ENCODE peak calls at places on chromosomes 4 and X, in seven cellular contexts. U, E, H, C, L, R and P are unnamed samples.

GRCh38 chr4:147843162-147843561 is 111.3 kb downstream of the ARHGAP10 start:
- DNase-seq in U (no peak), E (no peak), H (no peak), C (no peak), L (no peak), R (no peak), P (no peak)

GRCh38 chrX:56785442-56785841 is 56.4 kb downstream of the NBDY start:
- DNase-seq in U (no peak), E (no peak), H (no peak), C (no peak), L (no peak), R (no peak), P (no peak)

GRCh38 chrX:88425739-88426138 is 321.3 kb upstream of the CPXCR1 start:
- DNase-seq in U (no peak), E (no peak), H (no peak), C (no peak), L (no peak), R (no peak), P (no peak)

GRCh38 chr4:40870076-40870624 is 120.4 kb downstream of the NSUN7 start:
- DNase-seq in U (no peak), E (no peak), H (no peak), C (no peak), L (no peak), R (no peak), P (no peak)

GRCh38 chr4:41144812-41145211 is 69.5 kb downstream of the APBB2 start:
- DNase-seq in U (no peak), E (no peak), H (no peak), C (no peak), L (no peak), R (no peak), P (no peak)

GRCh38 chr4:1403591-1404572 is 2.4 kb downstream of the NKX1-1 start:
- DNase-seq in U (peak), E (no peak), H (peak), C (no peak), L (no peak), R (no peak), P (no peak)

GRCh38 chr4:147933316-147933715 is 201.4 kb downstream of the ARHGAP10 start:
- DNase-seq in U (no peak), E (no peak), H (no peak), C (no peak), L (no peak), R (no peak), P (no peak)

GRCh38 chr4:78762529-78762928 is 13.6 kb upstream of the BMP2K start:
- DNase-seq in U (no peak), E (no peak), H (no peak), C (no peak), L (no peak), R (no peak), P (no peak)

GRCh38 chrX:135346975-135347374 is 37.7 kb downstream of the ETDC start:
- DNase-seq in U (no peak), E (no peak), H (no peak), C (no peak), L (no peak), R (no peak), P (no peak)

GRCh38 chrX:4110964-4111363 is 397.5 kb upstream of the PRKX start:
- DNase-seq in U (no peak), E (no peak), H (no peak), C (no peak), L (no peak), R (no peak), P (no peak)

GRCh38 chrX:133639726-133640125 is 224.4 kb upstream of the GPC4 start:
- DNase-seq in U (no peak), E (no peak), H (no peak), C (no peak), L (no peak), R (no peak), P (no peak)

GRCh38 chrX:31397119-31397518 is 325.3 kb upstream of the FTHL17 start:
- DNase-seq in U (no peak), E (peak), H (no peak), C (no peak), L (no peak), R (no peak), P (peak)

GRCh38 chr4:165289429-165289785 is 38.1 kb upstream of the MSMO1 start:
- DNase-seq in U (no peak), E (no peak), H (no peak), C (no peak), L (no peak), R (no peak), P (no peak)

GRCh38 chr4:65670331-65671031 is at the start of gene EPHA5:
- DNase-seq in U (peak), E (peak), H (peak), C (no peak), L (no peak), R (no peak), P (peak)

GRCh38 chr4:150938873-150939499 is 76.1 kb downstream of the LRBA start:
- DNase-seq in U (no peak), E (no peak), H (no peak), C (no peak), L (no peak), R (no peak), P (no peak)

GRCh38 chr4:128700659-128701350 is 108.7 kb upstream of the JADE1 start:
- DNase-seq in U (no peak), E (no peak), H (no peak), C (no peak), L (no peak), R (no peak), P (no peak)

GRCh38 chr4:23582671-23583070 is 307.2 kb downstream of the PPARGC1A start:
- DNase-seq in U (no peak), E (no peak), H (no peak), C (no peak), L (no peak), R (no peak), P (no peak)

GRCh38 chr4:140567722-140568121 is 1.0 kb downstream of the UCP1 start:
- DNase-seq in U (no peak), E (no peak), H (no peak), C (no peak), L (no peak), R (no peak), P (no peak)

GRCh38 chr4:113678651-113679050 is 82.9 kb downstream of the CAMK2D start:
- DNase-seq in U (no peak), E (no peak), H (no peak), C (no peak), L (no peak), R (no peak), P (no peak)

GRCh38 chr4:21888195-21888976 is 60.2 kb downstream of the KCNIP4 start:
- DNase-seq in U (no peak), E (peak), H (no peak), C (no peak), L (no peak), R (no peak), P (no peak)

GRCh38 chr4:124018383-124019317 is 622.1 kb downstream of the SPRY1 start:
- DNase-seq in U (peak), E (peak), H (no peak), C (no peak), L (no peak), R (no peak), P (peak)

GRCh38 chr4:885353-885752 is 46.8 kb downstream of the GAK start:
- DNase-seq in U (no peak), E (no peak), H (no peak), C (no peak), L (no peak), R (no peak), P (no peak)

GRCh38 chrX:83469551-83469950 is 38.5 kb upstream of the POU3F4 start:
- DNase-seq in U (no peak), E (peak), H (peak), C (no peak), L (no peak), R (no peak), P (no peak)

GRCh38 chrX:21374994-21375794 is 976 bp downstream of the CNKSR2 start:
- DNase-seq in U (no peak), E (no peak), H (peak), C (no peak), L (no peak), R (no peak), P (no peak)

GRCh38 chrX:34300871-34301270 is 168.8 kb upstream of the FAM47A start:
- DNase-seq in U (no peak), E (peak), H (peak), C (no peak), L (no peak), R (no peak), P (no peak)

GRCh38 chr4:102339018-102339417 is 6.3 kb downstream of the SLC39A8 start:
- DNase-seq in U (no peak), E (no peak), H (no peak), C (no peak), L (no peak), R (no peak), P (no peak)

GRCh38 chr4:41369680-41370079 is 113.0 kb downstream of the UCHL1 start:
- DNase-seq in U (no peak), E (no peak), H (no peak), C (no peak), L (no peak), R (no peak), P (no peak)

GRCh38 chr4:76610751-76611150 is 175.7 kb downstream of the SHROOM3 start:
- DNase-seq in U (no peak), E (no peak), H (no peak), C (no peak), L (no peak), R (no peak), P (no peak)

GRCh38 chr4:145170209-145170608 is 10.2 kb downstream of the OTUD4 start:
- DNase-seq in U (no peak), E (no peak), H (no peak), C (no peak), L (no peak), R (no peak), P (no peak)

GRCh38 chr4:71472946-71473345 is 134.1 kb downstream of the SLC4A4 start:
- DNase-seq in U (no peak), E (no peak), H (no peak), C (no peak), L (no peak), R (no peak), P (no peak)

GRCh38 chr4:1192091-1192492 is 19.7 kb upstream of the SPON2 start:
- DNase-seq in U (peak), E (peak), H (peak), C (no peak), L (no peak), R (no peak), P (peak)

GRCh38 chrX:25131055-25131454 is 115.3 kb upstream of the ARX start:
- DNase-seq in U (no peak), E (peak), H (no peak), C (no peak), L (no peak), R (no peak), P (no peak)

GRCh38 chrX:136125106-136125505 is 22.2 kb upstream of the FHL1 start:
- DNase-seq in U (no peak), E (no peak), H (no peak), C (no peak), L (no peak), R (no peak), P (no peak)

GRCh38 chr4:94285666-94286065 is 57.0 kb downstream of the HPGDS start:
- DNase-seq in U (no peak), E (no peak), H (no peak), C (no peak), L (no peak), R (no peak), P (no peak)

GRCh38 chr4:116357758-116358157 is 727.6 kb downstream of the TRAM1L1 start:
- DNase-seq in U (no peak), E (no peak), H (no peak), C (no peak), L (no peak), R (no peak), P (no peak)

GRCh38 chr4:131547506-131547981 is 1601.5 kb upstream of the PCDH10 start:
- DNase-seq in U (no peak), E (no peak), H (no peak), C (no peak), L (no peak), R (no peak), P (no peak)

GRCh38 chr4:89838005-89838404 is 1.0 kb upstream of the SNCA start:
- DNase-seq in U (no peak), E (peak), H (peak), C (no peak), L (no peak), R (no peak), P (no peak)

GRCh38 chr4:39036172-39036571 is 4.0 kb upstream of the TMEM156 start:
- DNase-seq in U (no peak), E (no peak), H (no peak), C (no peak), L (no peak), R (no peak), P (no peak)

GRCh38 chrX:107273795-107274194 is 67.4 kb downstream of the DNAAF6 start:
- DNase-seq in U (no peak), E (no peak), H (no peak), C (no peak), L (no peak), R (no peak), P (no peak)